ENCODE peak calls at places on chromosomes 5 and 9, in four cellular contexts. O is HCT116, G is K562, A is Panc1. T is an unnamed sample.

GRCh38 chr5:38551020-38552017 is 5.1 kb downstream of the LIFR start:
- DNase-seq in A (no peak), O (peak; percentile 23), G (peak; percentile 37), T (peak; percentile 59)

GRCh38 chr5:42337607-42338006 is 85.6 kb upstream of the GHR start:
- DNase-seq in G (no peak), O (no peak), A (no peak), T (no peak)

GRCh38 chr9:129378241-129378661 is 200.2 kb upstream of the IER5L start:
- DNase-seq in G (no peak), A (no peak), O (no peak), T (no peak)

GRCh38 chr5:102295534-102296228 is 403 bp downstream of the SLCO4C1 start:
- DNase-seq in A (no peak), O (no peak), G (no peak), T (no peak)

GRCh38 chr5:141929398-141930058 is 5.9 kb downstream of the DELE1 start:
- DNase-seq in O (no peak), A (no peak), G (no peak), T (no peak)

GRCh38 chr5:132506094-132506692 is 15.6 kb upstream of the IRF1 start:
- DNase-seq in O (peak; percentile 35), A (no peak), G (peak; percentile 75), T (peak; percentile 41)

GRCh38 chr5:180070726-180071417 is 687 bp downstream of the RNF130 start:
- DNase-seq in G (peak; percentile 44), O (no peak), A (no peak), T (no peak)

GRCh38 chr5:59732301-59732700 is 161.2 kb downstream of the PDE4D start:
- DNase-seq in A (no peak), O (no peak), G (no peak), T (no peak)

GRCh38 chr5:95392593-95393182 is 1.5 kb downstream of the FAM81B start:
- DNase-seq in A (no peak), O (no peak), G (peak; percentile 60), T (peak; percentile 7)

GRCh38 chr5:61330341-61330878 is 1.6 kb upstream of the ZSWIM6 start:
- DNase-seq in A (no peak), O (no peak), G (peak; percentile 28), T (peak; percentile 10)

GRCh38 chr5:159181152-159181551 is 28.2 kb downstream of the RNF145 start:
- DNase-seq in A (no peak), O (no peak), G (no peak), T (no peak)

GRCh38 chr5:16741007-16741406 is 124.2 kb upstream of the RETREG1 start:
- DNase-seq in O (no peak), G (no peak), A (no peak), T (peak; percentile 16)

DNA sequence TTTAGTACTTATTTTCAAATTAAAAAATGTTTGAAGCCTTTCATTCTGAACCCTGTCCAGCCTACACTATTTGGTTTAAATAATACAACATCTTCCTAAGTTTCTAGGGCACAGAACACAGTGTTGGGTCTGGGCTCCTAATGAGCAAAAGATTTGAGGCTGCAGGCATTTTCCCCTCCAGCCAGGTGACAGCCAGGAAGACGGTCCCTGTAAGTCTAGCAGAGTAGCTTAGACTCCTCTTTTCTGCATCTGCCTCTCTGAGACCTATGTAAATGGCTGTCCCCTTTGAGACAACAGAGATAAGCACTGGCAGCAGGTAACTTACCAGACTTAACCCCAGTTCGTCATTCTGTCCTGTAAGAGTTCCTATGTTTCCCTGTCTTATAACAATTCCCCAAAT is 141.8 kb downstream of the CDC42SE2 start:
- DNase-seq in G (no peak), A (no peak), O (no peak), T (no peak)
- TF ChIP-seq TCF7L2 in G (no peak), A (no peak), O (no peak), T (no peak)

DNA sequence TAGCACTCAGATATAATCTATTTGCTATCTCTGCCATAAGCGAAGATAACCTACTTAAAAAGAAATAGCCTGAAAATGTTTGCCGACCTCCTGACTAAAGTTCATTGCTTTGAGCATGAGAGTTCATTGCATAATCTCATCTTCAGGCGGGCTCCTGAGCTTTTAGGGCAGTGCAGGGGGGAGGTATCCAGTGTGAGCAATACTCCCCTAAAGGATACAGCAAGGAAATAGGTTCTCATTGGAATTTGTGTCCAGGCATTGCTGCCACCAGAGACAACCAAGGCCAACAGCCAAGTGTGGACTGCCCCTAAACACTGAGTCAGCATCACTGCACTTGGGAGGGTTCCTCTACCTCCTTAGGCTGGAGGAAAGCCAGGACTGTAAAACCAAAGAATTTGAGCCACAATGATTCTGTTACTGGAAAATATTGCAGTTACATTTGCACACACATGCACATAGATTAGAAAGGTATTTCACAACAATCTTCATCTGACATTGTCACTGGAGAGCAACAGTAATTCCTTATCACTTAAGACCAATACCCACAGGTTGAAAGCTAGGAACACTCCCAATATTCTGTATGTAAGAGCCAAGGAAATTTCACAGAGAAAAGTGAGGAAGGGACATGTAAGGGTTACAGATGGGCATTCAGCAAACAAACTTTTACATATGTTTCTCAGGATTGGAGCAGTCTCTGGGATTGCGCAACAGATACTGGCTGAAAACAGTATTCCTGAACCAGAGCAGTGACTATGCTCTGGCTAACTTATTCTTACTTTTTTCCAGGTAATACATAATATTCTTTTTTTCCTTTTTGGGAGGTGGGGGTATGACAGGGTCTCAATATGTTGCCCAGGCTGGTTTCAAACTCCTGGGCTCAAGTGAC is 98.6 kb upstream of the TLE1 start:
- DNase-seq in O (no peak), G (no peak), A (no peak), T (peak; percentile 73)
- TF ChIP-seq TCF7L2 in O (no peak), G (no peak), A (no peak), T (no peak)

DNA sequence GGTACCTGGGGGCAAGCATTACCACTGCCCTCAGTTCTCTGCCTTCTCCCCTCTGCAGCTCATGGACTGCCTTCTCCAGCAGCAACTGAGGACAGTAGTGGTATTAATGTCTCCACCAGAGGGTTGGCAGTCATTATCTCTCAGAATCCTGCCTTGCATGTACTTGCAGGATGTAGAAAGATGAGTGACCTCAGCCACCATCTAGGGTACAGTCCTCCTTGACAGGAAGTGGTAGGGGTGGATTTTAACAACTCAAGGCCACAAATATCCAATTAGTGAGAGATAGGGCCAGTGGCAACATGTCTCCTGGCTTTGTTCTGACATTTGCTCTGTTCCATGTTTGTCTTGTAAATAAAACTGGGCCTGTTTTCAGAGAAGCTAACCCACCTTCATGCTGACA is 47.2 kb downstream of the F2R start:
- DNase-seq in A (no peak), O (no peak), G (peak; percentile 18), T (no peak)
- TF ChIP-seq TCF7L2 in A (no peak), O (no peak), G (no peak), T (no peak)

GRCh38 chr5:82355921-82356454 is 77.8 kb upstream of the RPS23 start:
- DNase-seq in G (no peak), A (no peak), O (no peak), T (no peak)
- TF ChIP-seq TCF7L2 in G (no peak), A (no peak), O (no peak), T (no peak)

GRCh38 chr9:125262217-125262991 is 778 bp downstream of the GAPVD1 start:
- DNase-seq in O (no peak), A (no peak), G (peak; percentile 77), T (peak; percentile 15)
- TF ChIP-seq TCF7L2 in O (no peak), A (no peak), G (no peak), T (no peak)

GRCh38 chr5:100691545-100691944 is 156.4 kb downstream of the FAM174A start:
- DNase-seq in O (no peak), G (no peak), A (no peak), T (no peak)
- TF ChIP-seq TCF7L2 in O (no peak), G (no peak), A (no peak), T (no peak)